ENCODE peak calls at places on chromosomes 12 and 14, in nine cellular contexts. W, B, K, E, O, A, R, H and X are unnamed samples.

GRCh38 chr14:84087986-84088531 is 1441.9 kb upstream of the FLRT2 start:
- DNase-seq in R (no peak), W (peak), O (no peak), H (no peak), E (no peak), K (no peak), B (no peak), A (no peak), X (peak)

GRCh38 chr12:45756666-45757065 is 27.2 kb downstream of the ARID2 start:
- DNase-seq in B (no peak), W (no peak), E (no peak), K (no peak), R (peak), O (no peak), A (no peak), H (no peak), X (no peak)

GRCh38 chr12:21823581-21823980 is 49.1 kb upstream of the KCNJ8 start:
- DNase-seq in E (peak), W (peak), B (peak), K (peak), O (no peak), R (peak), A (no peak), H (peak), X (no peak)

GRCh38 chr12:77152623-77153193 is 87.3 kb upstream of the E2F7 start:
- DNase-seq in O (no peak), B (no peak), K (no peak), E (no peak), H (no peak), W (peak), R (peak), A (peak), X (peak)

GRCh38 chr14:61466249-61466904 is 145.0 kb downstream of the PRKCH start:
- DNase-seq in K (no peak), O (no peak), B (peak), E (no peak), R (peak), H (peak), A (peak), W (peak), X (peak)

GRCh38 chr12:87469295-87469694 is 559.9 kb downstream of the C12orf50 start:
- DNase-seq in W (peak), A (no peak), H (no peak), E (no peak), B (no peak), K (no peak), O (no peak), R (no peak), X (peak)

GRCh38 chr14:58574623-58575022 is 63.1 kb upstream of the DACT1 start:
- DNase-seq in K (no peak), W (peak), H (no peak), R (peak), B (no peak), E (no peak), A (no peak), O (no peak), X (no peak)

GRCh38 chr14:54207075-54207474 is 189.7 kb upstream of the CDKN3 start:
- DNase-seq in E (no peak), K (no peak), B (no peak), A (no peak), O (no peak), R (no peak), W (peak), H (no peak), X (peak)

GRCh38 chr12:50149311-50149710 is 17.9 kb downstream of the CERS5 start:
- DNase-seq in K (no peak), R (no peak), B (no peak), O (no peak), A (no peak), E (no peak), W (no peak), H (no peak), X (no peak)

GRCh38 chr12:93229494-93230310 is 148.0 kb upstream of the NUDT4 start:
- DNase-seq in A (peak), H (no peak), R (no peak), K (no peak), O (no peak), B (no peak), E (no peak), W (peak), X (peak)

GRCh38 chr12:76180401-76181277 is 96.2 kb upstream of the NAP1L1 start:
- DNase-seq in B (no peak), H (no peak), O (no peak), A (no peak), W (no peak), E (no peak), R (peak), K (no peak), X (no peak)

GRCh38 chr14:93343266-93343665 is 3.7 kb upstream of the COX8C start:
- DNase-seq in O (no peak), B (no peak), A (no peak), K (no peak), H (no peak), R (no peak), W (no peak), E (no peak), X (no peak)

GRCh38 chr14:20614038-20614840 is 23.1 kb upstream of the RNASE12 start:
- DNase-seq in R (no peak), H (no peak), O (no peak), B (no peak), K (no peak), A (no peak), E (no peak), W (peak), X (no peak)

GRCh38 chr12:116284401-116284800 is 6.9 kb upstream of the MED13L start:
- DNase-seq in E (no peak), W (peak), O (no peak), B (no peak), H (no peak), K (no peak), A (no peak), R (no peak), X (no peak)

GRCh38 chr14:68783408-68784297 is 9.2 kb downstream of the ZFP36L1 start:
- DNase-seq in K (no peak), E (peak), R (no peak), O (peak), B (no peak), W (no peak), A (peak), H (no peak), X (no peak)

GRCh38 chr12:27973487-27973890 is 956 bp upstream of the PTHLH start:
- DNase-seq in A (no peak), W (peak), K (no peak), E (no peak), H (no peak), B (no peak), O (no peak), R (peak), X (no peak)

GRCh38 chr12:98741615-98742265 is 96.7 kb downstream of the APAF1 start:
- DNase-seq in B (no peak), H (no peak), K (no peak), W (no peak), E (no peak), A (no peak), R (peak), O (no peak), X (no peak)

GRCh38 chr12:80684077-80684495 is 23.3 kb upstream of the MYF6 start:
- DNase-seq in B (no peak), O (no peak), H (no peak), A (no peak), K (no peak), E (no peak), R (peak), W (no peak), X (no peak)

GRCh38 chr14:63752449-63753169 is 24.7 kb upstream of the SGPP1 start:
- DNase-seq in E (no peak), W (peak), H (no peak), O (no peak), B (no peak), R (no peak), A (peak), K (no peak), X (peak)

GRCh38 chr12:111270773-111271172 is 98.1 kb downstream of the PHETA1 start:
- DNase-seq in B (no peak), O (no peak), A (peak), E (no peak), K (no peak), H (no peak), W (no peak), R (peak), X (no peak)

GRCh38 chr12:110249716-110250225 is 31.3 kb upstream of the ATP2A2 start:
- DNase-seq in R (no peak), O (peak), W (peak), H (no peak), K (no peak), A (peak), E (no peak), B (no peak), X (no peak)

GRCh38 chr14:100399052-100399849 is 76.1 kb downstream of the SLC25A47 start:
- DNase-seq in O (no peak), A (no peak), K (no peak), R (peak), W (no peak), E (no peak), H (no peak), B (no peak), X (no peak)

GRCh38 chr12:69966839-69967238 is 141.8 kb downstream of the MYRFL start:
- DNase-seq in K (no peak), B (no peak), W (peak), E (no peak), R (no peak), A (no peak), H (no peak), O (peak), X (peak)

GRCh38 chr14:62209287-62209899 is 447.2 kb downstream of the SNAPC1 start:
- DNase-seq in K (no peak), R (no peak), H (no peak), A (no peak), B (no peak), W (peak), O (no peak), E (no peak), X (peak)

GRCh38 chr14:95196268-95196667 is 38.9 kb upstream of the DICER1 start:
- DNase-seq in K (no peak), R (peak), B (no peak), E (no peak), W (no peak), A (peak), H (no peak), O (no peak), X (no peak)

GRCh38 chr12:124861492-124861891 is 2.2 kb downstream of the SCARB1 start:
- DNase-seq in E (no peak), R (peak), H (peak), W (peak), A (no peak), K (no peak), O (no peak), B (peak), X (peak)

GRCh38 chr12:103880299-103881142 is 39.5 kb upstream of the NT5DC3 start:
- DNase-seq in B (no peak), W (no peak), H (no peak), K (no peak), A (no peak), O (no peak), R (no peak), E (no peak), X (no peak)

GRCh38 chr12:40655451-40655850 is 36.8 kb upstream of the CNTN1 start:
- DNase-seq in O (no peak), E (no peak), B (no peak), R (no peak), H (no peak), A (no peak), K (no peak), W (no peak), X (no peak)

GRCh38 chr14:103480595-103480994 is 42.0 kb downstream of the CKB start:
- DNase-seq in E (no peak), A (no peak), R (no peak), H (no peak), W (no peak), O (no peak), K (no peak), B (no peak), X (no peak)

GRCh38 chr14:38716871-38717270 is 386.2 kb downstream of the SEC23A start:
- DNase-seq in K (no peak), W (no peak), H (no peak), B (no peak), R (no peak), A (no peak), E (no peak), O (no peak), X (no peak)

GRCh38 chr12:124336742-124337520 is 42.0 kb downstream of the RFLNA start:
- DNase-seq in E (no peak), O (no peak), K (no peak), B (no peak), A (no peak), R (no peak), W (no peak), H (no peak), X (no peak)

GRCh38 chr12:99605-100004 is 33.0 kb downstream of the IQSEC3 start:
- DNase-seq in E (no peak), A (no peak), K (no peak), B (no peak), O (no peak), H (no peak), R (peak), W (peak), X (no peak)

GRCh38 chr12:40793471-40793870 is 101.2 kb downstream of the CNTN1 start:
- DNase-seq in E (no peak), H (no peak), R (no peak), B (no peak), W (no peak), A (no peak), K (no peak), O (no peak), X (no peak)

GRCh38 chr14:105294142-105294597 is 6.6 kb downstream of the BRF1 start:
- DNase-seq in R (no peak), E (no peak), A (no peak), B (no peak), O (no peak), K (no peak), W (peak), H (no peak), X (peak)

GRCh38 chr14:68512088-68512487 is 280.8 kb downstream of the ZFP36L1 start:
- DNase-seq in B (no peak), R (no peak), A (no peak), O (no peak), W (peak), E (no peak), K (no peak), H (no peak), X (no peak)

GRCh38 chr12:7497661-7498060 is 5.9 kb downstream of the CD163 start:
- DNase-seq in K (no peak), H (no peak), W (no peak), E (no peak), A (no peak), B (no peak), R (peak), O (no peak), X (no peak)

GRCh38 chr12:7503686-7504085 is at the start of gene CD163:
- DNase-seq in K (no peak), W (no peak), A (no peak), H (no peak), E (no peak), O (no peak), R (no peak), B (no peak), X (no peak)

GRCh38 chr12:7501031-7501585 is 2.5 kb downstream of the CD163 start:
- DNase-seq in B (no peak), K (no peak), W (no peak), R (no peak), H (no peak), O (no peak), A (no peak), E (no peak), X (peak)

GRCh38 chr12:7498832-7499231 is 4.7 kb downstream of the CD163 start:
- DNase-seq in B (no peak), A (no peak), K (no peak), O (no peak), E (no peak), R (no peak), W (peak), H (no peak), X (peak)

DNA sequence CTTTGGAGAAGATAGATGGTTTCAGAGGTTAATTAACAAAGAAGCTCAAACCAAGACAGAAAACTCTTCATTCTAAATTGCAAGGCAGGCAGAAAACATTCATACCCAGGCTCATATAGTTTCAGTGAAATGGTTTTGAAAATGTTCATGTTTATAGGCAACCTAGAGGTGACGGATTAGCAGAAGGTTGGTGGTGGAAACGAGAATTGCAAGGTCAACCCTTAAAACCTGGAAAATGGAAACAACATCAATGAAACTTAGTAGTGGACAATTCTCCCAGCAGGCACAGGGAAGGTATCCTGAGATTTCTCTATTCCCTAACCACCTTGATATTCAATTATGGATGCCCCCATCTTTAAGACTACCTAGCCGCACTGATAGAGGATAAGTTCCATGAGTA is 965 bp downstream of the CD163 start:
- DNase-seq in A (no peak), K (no peak), W (no peak), E (no peak), O (no peak), B (no peak), H (no peak), R (peak), X (no peak)
- H3K27ac ChIP-seq in A (no peak), K (peak), W (no peak), E (peak), O (peak), B (no peak), H (no peak), R (no peak), X (no peak)

GRCh38 chr12:54030442-54030801 is 2.2 kb downstream of the HOXC6 start:
- DNase-seq in O (no peak), H (no peak), E (no peak), B (no peak), W (no peak), K (no peak), R (no peak), A (no peak), X (no peak)
- H3K27ac ChIP-seq in O (no peak), H (no peak), E (peak), B (no peak), W (no peak), K (peak), R (no peak), A (no peak), X (no peak)

GRCh38 chr12:14396071-14396470 is 30.6 kb downstream of the ATF7IP start:
- DNase-seq in E (no peak), R (no peak), O (no peak), W (no peak), A (no peak), B (no peak), H (no peak), K (no peak), X (no peak)

GRCh38 chr12:14394317-14395058 is 29.0 kb downstream of the ATF7IP start:
- DNase-seq in O (peak), R (peak), W (peak), K (no peak), E (no peak), H (no peak), B (no peak), A (peak), X (peak)

GRCh38 chr12:14395059-14395778 is 29.7 kb downstream of the ATF7IP start:
- DNase-seq in B (no peak), W (no peak), A (no peak), K (no peak), E (no peak), H (no peak), R (no peak), O (no peak), X (no peak)

GRCh38 chr12:14390885-14391530 is 25.5 kb downstream of the ATF7IP start:
- DNase-seq in B (no peak), A (no peak), K (no peak), E (no peak), R (no peak), W (no peak), O (no peak), H (no peak), X (no peak)

DNA sequence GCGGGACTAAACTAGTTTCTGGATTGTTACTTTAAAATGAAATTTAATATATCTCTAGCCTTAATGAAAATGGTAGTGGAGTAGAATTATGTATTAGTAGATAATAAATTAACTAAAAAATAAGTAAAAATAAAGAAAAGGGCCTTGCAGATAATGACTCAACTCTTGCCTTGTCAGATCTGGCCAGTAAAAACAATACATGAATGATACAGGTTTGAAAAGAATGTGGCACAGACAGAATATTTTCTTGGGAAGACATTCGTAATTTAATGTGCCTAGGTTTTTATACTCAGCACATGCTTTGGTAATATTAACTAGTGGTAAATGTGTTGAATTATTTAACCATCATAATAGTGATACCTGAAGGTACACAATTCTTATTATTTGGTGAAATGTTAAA is 28.3 kb downstream of the ATF7IP start:
- DNase-seq in E (no peak), O (no peak), R (no peak), A (no peak), W (no peak), K (no peak), H (no peak), B (no peak), X (no peak)
- H3K27ac ChIP-seq in E (peak), O (peak), R (peak), A (peak), W (peak), K (peak), H (no peak), B (peak), X (peak)

GRCh38 chr12:52187640-52188039 is 4.2 kb downstream of the KRT80 start:
- DNase-seq in W (no peak), E (no peak), A (no peak), O (no peak), K (no peak), R (no peak), H (no peak), B (no peak), X (no peak)
- H3K27ac ChIP-seq in W (no peak), E (no peak), A (no peak), O (no peak), K (no peak), R (no peak), H (no peak), B (peak), X (no peak)

DNA sequence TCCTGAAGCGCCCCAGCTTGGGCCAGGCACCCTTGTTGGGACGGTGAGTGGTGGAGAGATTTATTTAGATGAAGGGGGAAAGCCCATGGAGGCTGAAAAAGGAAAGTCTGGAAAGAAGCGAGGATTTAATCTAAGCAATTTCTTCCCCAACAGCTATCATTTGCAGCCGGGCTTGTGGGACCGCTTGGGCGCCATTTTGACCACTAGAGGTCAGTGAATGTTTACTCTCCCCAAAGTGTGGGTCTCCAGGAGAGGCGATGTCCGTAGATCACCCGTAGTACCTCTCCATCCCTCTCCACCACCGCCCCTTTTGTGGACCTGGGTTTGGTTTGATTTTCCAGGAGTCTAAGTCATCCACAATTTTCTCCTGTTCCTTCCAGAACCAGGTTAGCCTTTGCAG is 91.2 kb upstream of the PARP11 start:
- DNase-seq in A (peak), O (no peak), W (peak), B (no peak), K (no peak), E (no peak), R (peak), H (no peak), X (no peak)
- H3K27ac ChIP-seq in A (no peak), O (no peak), W (no peak), B (no peak), K (no peak), E (no peak), R (no peak), H (no peak), X (no peak)

DNA sequence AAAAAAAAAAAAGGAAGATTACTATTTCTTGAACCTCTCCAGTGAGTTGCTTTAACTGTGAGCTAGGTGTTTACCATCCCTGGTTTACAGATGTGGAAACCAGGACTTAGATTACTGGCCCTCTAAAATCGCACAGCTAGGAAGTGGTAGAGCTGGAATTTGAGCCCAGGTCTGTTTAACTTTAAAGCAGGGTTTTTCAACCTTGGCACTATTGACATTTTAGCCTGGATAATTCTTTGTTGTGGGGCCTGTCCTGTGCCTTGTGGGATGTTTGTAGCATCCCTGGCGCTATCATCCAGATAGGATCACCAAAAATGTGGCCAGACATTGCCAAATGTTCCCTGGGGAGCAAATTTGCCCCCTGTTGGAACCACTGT is 28.5 kb upstream of the SMOC1 start:
- DNase-seq in O (no peak), R (no peak), W (no peak), A (peak), B (no peak), H (no peak), E (no peak), K (no peak), X (no peak)
- H3K27ac ChIP-seq in O (no peak), R (no peak), W (no peak), A (peak), B (no peak), H (no peak), E (no peak), K (no peak), X (no peak)